ENCODE peak calls at places on chromosomes 1 and 21, in five cellular contexts. P is right lobe of liver; C is stimulated activated CD4-positive, alpha-beta T cell treated with anti-CD3 and anti-CD28 coated beads, Interleukin-15, amount 100 ng/mL, for 1 hour; H is effector CD4-positive, alpha-beta T cell; Q is Right ventricle myocardium superior. Y is an unnamed sample.

GRCh38 chr21:29433366-29434059 is 134.8 kb downstream of the BACH1 start:
- DNase-seq in P (no peak), H (no peak), Q (no peak), C (no peak), Y (no peak)

GRCh38 chr1:10714337-10715114 is 81.9 kb downstream of the CASZ1 start:
- DNase-seq in H (no peak), Q (peak; percentile 76), C (no peak), P (no peak), Y (peak; percentile 79)

GRCh38 chr1:109770331-109771095 is 6.8 kb upstream of the EPS8L3 start:
- DNase-seq in P (peak; percentile 45), Q (peak; percentile 59), C (no peak), H (no peak), Y (peak; percentile 27)

GRCh38 chr1:54227091-54227602 is 27.2 kb downstream of the MRPL37 start:
- DNase-seq in P (no peak), C (no peak), H (no peak), Q (no peak), Y (no peak)

GRCh38 chr1:15942661-15943514 is 33.0 kb downstream of the ZBTB17 start:
- DNase-seq in Q (no peak), H (no peak), C (no peak), P (no peak), Y (no peak)

GRCh38 chr1:24362982-24363614 is 43.9 kb downstream of the GRHL3 start:
- DNase-seq in C (no peak), H (no peak), P (no peak), Q (peak; percentile 49), Y (no peak)

GRCh38 chr1:58608297-58608696 is 31.2 kb upstream of the TACSTD2 start:
- DNase-seq in Q (no peak), P (no peak), C (no peak), H (no peak), Y (no peak)

GRCh38 chr1:239997515-239998311 is 94.0 kb upstream of the FMN2 start:
- DNase-seq in P (no peak), Q (no peak), H (no peak), C (no peak), Y (no peak)

GRCh38 chr1:199101139-199101538 is 462.3 kb downstream of the PTPRC start:
- DNase-seq in Q (no peak), P (no peak), C (no peak), H (no peak), Y (no peak)

GRCh38 chr1:115706774-115707425 is 61.6 kb downstream of the CASQ2 start:
- DNase-seq in Q (no peak), C (no peak), P (no peak), H (no peak), Y (no peak)

GRCh38 chr1:154263465-154264332 is 8.7 kb upstream of the HAX1 start:
- DNase-seq in P (no peak), H (no peak), Q (no peak), C (no peak), Y (no peak)

GRCh38 chr1:199931666-199932377 is 95.7 kb upstream of the NR5A2 start:
- DNase-seq in Q (no peak), H (no peak), C (no peak), P (peak; percentile 58), Y (no peak)

GRCh38 chr1:31602081-31602480 is 15.4 kb upstream of the HCRTR1 start:
- DNase-seq in H (no peak), P (no peak), C (no peak), Q (no peak), Y (no peak)

GRCh38 chr1:165424454-165425283 is 20.3 kb downstream of the RXRG start:
- DNase-seq in C (no peak), H (no peak), P (no peak), Q (no peak), Y (no peak)

GRCh38 chr1:37150986-37151385 is 116.7 kb upstream of the GRIK3 start:
- DNase-seq in Q (no peak), C (no peak), H (no peak), P (no peak), Y (no peak)

GRCh38 chr1:235855811-235856429 is 10.8 kb downstream of the LYST start:
- DNase-seq in Q (no peak), C (no peak), P (no peak), H (no peak), Y (no peak)

GRCh38 chr21:41681336-41681801 is 85.5 kb downstream of the RIPK4 start:
- DNase-seq in P (no peak), H (no peak), C (no peak), Q (no peak), Y (no peak)

GRCh38 chr1:207996632-207997031 is 85.7 kb upstream of the CD34 start:
- DNase-seq in P (no peak), Q (no peak), H (no peak), C (no peak), Y (no peak)

GRCh38 chr1:206890690-206891089 is 6.6 kb upstream of the IL24 start:
- DNase-seq in Q (peak; percentile 41), C (no peak), H (no peak), P (no peak), Y (no peak)

GRCh38 chr1:8858112-8858668 is 20.3 kb downstream of the ENO1 start:
- DNase-seq in Q (no peak), P (no peak), H (no peak), C (no peak), Y (no peak)

GRCh38 chr21:41605934-41606285 is 98.0 kb upstream of the TMPRSS2 start:
- DNase-seq in Q (no peak), C (no peak), P (no peak), H (no peak), Y (no peak)